ENCODE peak calls at places on chromosomes 3 and 15, in four cellular contexts. S is fibroblast of villous mesenchyme, V is lower leg skin, G is brain microvascular endothelial cell. Y is an unnamed sample.

GRCh38 chr3:188956839-188957489 is 214.8 kb upstream of the TPRG1 start:
- DNase-seq in S (peak; percentile 84), V (no peak), G (peak; percentile 47), Y (no peak)

GRCh38 chr3:104519968-104520655 is 846.6 kb upstream of the ALCAM start:
- DNase-seq in S (no peak), V (no peak), G (no peak), Y (no peak)

GRCh38 chr3:51403675-51404074 is 12.6 kb downstream of the RBM15B start:
- DNase-seq in S (no peak), V (no peak), G (no peak), Y (no peak)

GRCh38 chr15:36403351-36403750 is 176.1 kb upstream of the CDIN1 start:
- DNase-seq in S (no peak), V (no peak), G (no peak), Y (no peak)

GRCh38 chr15:25134546-25134945 is 179.8 kb downstream of the SNRPN start:
- DNase-seq in S (peak; percentile 2), V (no peak), G (peak; percentile 2), Y (no peak)

GRCh38 chr15:24761704-24762302 is 86.2 kb downstream of the NPAP1 start:
- DNase-seq in S (peak; percentile 3), V (no peak), G (no peak), Y (no peak)

GRCh38 chr15:25238126-25238525 is 200.7 kb downstream of the UBE3A start:
- DNase-seq in S (no peak), V (no peak), G (no peak), Y (no peak)

GRCh38 chr15:94232107-94232506 is 746 bp downstream of the MCTP2 start:
- DNase-seq in S (no peak), V (no peak), G (no peak), Y (no peak)

GRCh38 chr3:127779747-127780146 is 42.6 kb downstream of the MGLL start:
- DNase-seq in S (no peak), V (no peak), G (no peak), Y (no peak)

GRCh38 chr3:105791134-105791533 is 77.7 kb downstream of the CBLB start:
- DNase-seq in S (peak; percentile 83), V (no peak), G (peak; percentile 47), Y (no peak)

GRCh38 chr15:63381301-63382192 is at the start of gene CA12:
- DNase-seq in S (no peak), V (no peak), G (peak; percentile 35), Y (no peak)

DNA sequence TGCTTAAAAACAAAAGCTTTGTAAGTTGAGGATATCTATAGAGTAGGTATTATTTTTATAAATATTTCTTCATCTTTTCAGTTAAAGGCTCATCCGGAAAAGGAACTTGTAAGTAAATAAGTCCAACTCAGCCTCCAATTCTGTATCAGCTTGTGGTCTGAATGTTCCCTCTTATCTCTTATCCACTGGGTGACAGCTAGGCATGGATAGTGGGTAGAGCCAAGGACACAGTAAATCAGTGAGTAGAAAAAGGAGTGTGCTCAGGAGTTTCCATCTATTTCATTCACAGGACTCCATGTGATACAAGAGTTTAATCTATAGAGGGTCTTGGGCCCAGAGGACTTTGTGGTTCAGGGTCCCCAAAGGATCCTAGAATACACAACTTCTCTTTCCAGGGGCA is 50.9 kb downstream of the FRMD5 start:
- DNase-seq in S (no peak), V (no peak), G (no peak), Y (no peak)
- TF ChIP-seq CTCF in S (no peak), V (no peak), G (no peak), Y (no peak)

GRCh38 chr3:33681667-33682066 is 36.4 kb downstream of the CLASP2 start:
- DNase-seq in S (no peak), V (no peak), G (no peak), Y (no peak)
- TF ChIP-seq CTCF in S (no peak), V (no peak), G (no peak), Y (no peak)

GRCh38 chr3:17833786-17834559 is 91.5 kb upstream of the TBC1D5 start:
- DNase-seq in S (no peak), V (no peak), G (no peak), Y (no peak)
- TF ChIP-seq CTCF in S (no peak), V (no peak), G (no peak), Y (no peak)

GRCh38 chr3:126267169-126267975 is 87.0 kb upstream of the ALDH1L1 start:
- DNase-seq in S (peak; percentile 96), V (peak; percentile 47), G (peak; percentile 89), Y (peak; percentile 90)
- TF ChIP-seq CTCF in S (no peak), V (no peak), G (peak; percentile 45), Y (peak; percentile 35)

GRCh38 chr3:70308760-70309159 is 3.7 kb downstream of the MDFIC2 start:
- DNase-seq in S (no peak), V (no peak), G (peak; percentile 48), Y (no peak)
- TF ChIP-seq CTCF in S (no peak), V (no peak), G (peak; percentile 56), Y (peak; percentile 51)

GRCh38 chr15:73244333-73244732 is 124.4 kb downstream of the HCN4 start:
- DNase-seq in S (no peak), V (no peak), G (no peak), Y (no peak)
- TF ChIP-seq CTCF in S (peak; percentile 23), V (no peak), G (peak; percentile 54), Y (peak; percentile 16)

DNA sequence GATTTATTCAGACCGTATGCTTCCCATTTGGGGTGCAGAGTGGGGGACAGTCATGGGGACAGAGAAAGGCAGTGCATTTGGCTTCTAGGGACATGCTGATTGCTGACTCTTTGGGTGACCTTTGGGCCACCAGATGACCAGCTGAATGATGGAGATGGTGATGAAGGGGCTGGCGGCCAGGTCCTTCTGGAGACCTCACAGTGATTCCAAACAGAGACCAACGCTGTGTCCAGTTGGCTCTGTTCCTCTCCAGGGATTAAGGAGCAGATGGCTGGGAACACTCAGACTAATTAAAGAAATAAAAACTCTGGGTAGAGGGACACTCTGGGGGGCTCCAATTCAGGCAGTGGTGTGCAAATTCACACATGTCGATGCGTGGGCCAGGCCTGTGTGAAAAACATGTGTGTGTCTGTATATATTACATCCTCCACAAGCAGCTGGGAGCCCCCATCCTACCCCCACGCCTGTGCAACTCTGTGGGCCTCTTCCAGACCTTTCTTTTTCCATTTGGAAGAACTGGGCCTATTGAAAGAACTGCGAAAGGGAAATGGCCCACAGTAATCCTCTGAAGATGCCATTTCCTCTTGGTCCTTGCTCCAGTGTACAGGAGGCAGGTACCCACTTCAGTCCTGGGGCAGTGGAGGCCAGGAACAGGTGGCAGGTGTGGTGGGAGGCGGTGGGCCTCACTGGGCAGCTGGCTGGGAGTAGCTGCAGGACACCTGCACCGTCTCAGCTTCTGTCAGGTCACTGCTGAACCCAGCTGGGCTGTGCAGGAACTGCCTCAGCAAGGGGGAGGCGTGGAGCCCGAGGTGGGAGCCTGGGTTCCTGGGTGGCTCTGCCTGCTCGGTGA is 8.9 kb downstream of the XIRP1 start:
- DNase-seq in S (no peak), V (no peak), G (no peak), Y (no peak)
- TF ChIP-seq CTCF in S (no peak), V (no peak), G (no peak), Y (no peak)

GRCh38 chr15:49832421-49832980 is 211.7 kb downstream of the DTWD1 start:
- DNase-seq in S (no peak), V (no peak), G (peak; percentile 21), Y (no peak)
- TF ChIP-seq CTCF in S (peak; percentile 19), V (no peak), G (peak; percentile 62), Y (peak; percentile 20)

GRCh38 chr3:169509780-169510179 is 153.7 kb downstream of the MECOM start:
- DNase-seq in S (no peak), V (no peak), G (no peak), Y (no peak)

GRCh38 chr3:169508426-169508825 is 155.1 kb downstream of the MECOM start:
- DNase-seq in S (no peak), V (no peak), G (no peak), Y (no peak)

GRCh38 chr3:169501777-169502320 is 161.7 kb downstream of the MECOM start:
- DNase-seq in S (no peak), V (no peak), G (no peak), Y (no peak)

GRCh38 chr3:169509359-169509758 is 154.2 kb downstream of the MECOM start:
- DNase-seq in S (no peak), V (no peak), G (no peak), Y (no peak)

GRCh38 chr3:169505577-169506155 is 157.8 kb downstream of the MECOM start:
- DNase-seq in S (no peak), V (no peak), G (no peak), Y (no peak)
- TF ChIP-seq CTCF in S (no peak), V (no peak), G (peak; percentile 34), Y (no peak)

DNA sequence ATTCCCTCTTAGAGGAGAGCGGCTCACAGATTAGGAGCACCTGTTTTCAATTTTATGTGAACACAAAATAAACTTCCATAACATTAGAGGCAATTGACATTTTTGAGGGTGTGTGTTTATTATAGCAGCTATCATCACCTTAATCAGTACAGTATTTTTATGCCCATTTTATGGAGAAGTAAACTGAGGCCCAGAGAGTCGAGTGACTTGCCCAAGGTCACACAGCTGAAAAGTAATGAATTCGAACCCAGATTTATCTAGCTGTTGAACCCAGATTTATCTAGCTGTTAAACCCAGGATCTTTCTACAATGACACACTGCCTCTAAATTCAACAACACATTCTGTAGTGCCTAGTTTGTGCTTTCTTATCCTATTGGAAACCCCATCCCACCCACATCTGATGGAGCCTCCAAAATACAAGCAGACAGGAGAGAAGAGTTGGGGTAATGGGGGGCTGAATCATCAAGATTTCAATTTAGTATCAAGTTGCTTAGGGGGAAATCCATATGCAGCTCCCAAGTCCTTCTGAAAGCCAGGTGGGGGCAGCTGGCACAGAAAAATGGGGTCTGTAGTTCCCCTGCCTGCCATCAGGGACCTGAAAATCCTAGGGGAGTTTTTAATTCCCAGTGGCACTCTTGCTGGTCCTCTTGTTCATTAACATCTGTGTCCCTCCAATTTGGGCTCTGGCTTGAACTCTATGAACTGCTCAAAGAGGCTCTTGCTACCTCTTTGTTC is 50.4 kb upstream of the TRA2B start:
- DNase-seq in S (no peak), V (no peak), G (no peak), Y (no peak)
- TF ChIP-seq CTCF in S (no peak), V (no peak), G (peak; percentile 35), Y (peak; percentile 9)

Y was measured in osteocyte.